ENCODE peak calls at places on chromosomes 13 and 19, in nine cellular contexts. One of them, this sample, is unnamed.

GRCh38 chr13:30681489-30682242 is 53.7 kb upstream of the ALOX5AP start:
- DNase-seq in A549: no peak
- DNase-seq in stimulated activated CD8-positive, alpha-beta memory T cell treated with anti-CD3 and anti-CD28 coated beads, Interleukin-4, amount 100 ng/mL, for 24 hours: no peak
- DNase-seq in cardiac fibroblast: peak; percentile 59
- DNase-seq in left ventricle myocardium inferior: no peak
- DNase-seq in sciatic nerve: no peak
- DNase-seq in AG09319: peak; percentile 23
- DNase-seq in central memory CD8-positive, alpha-beta T cell: no peak
- DNase-seq in memory B cell: no peak
- DNase-seq in this sample: no peak

GRCh38 chr13:29758591-29759114 is 91.8 kb downstream of the UBL3 start:
- DNase-seq in A549: no peak
- DNase-seq in stimulated activated CD8-positive, alpha-beta memory T cell treated with anti-CD3 and anti-CD28 coated beads, Interleukin-4, amount 100 ng/mL, for 24 hours: peak; percentile 49
- DNase-seq in cardiac fibroblast: peak; percentile 44
- DNase-seq in left ventricle myocardium inferior: no peak
- DNase-seq in sciatic nerve: no peak
- DNase-seq in AG09319: no peak
- DNase-seq in central memory CD8-positive, alpha-beta T cell: peak; percentile 30
- DNase-seq in memory B cell: peak; percentile 46
- DNase-seq in this sample: no peak

GRCh38 chr13:33262554-33262953 is 23.0 kb downstream of the STARD13 start:
- DNase-seq in A549: no peak
- DNase-seq in stimulated activated CD8-positive, alpha-beta memory T cell treated with anti-CD3 and anti-CD28 coated beads, Interleukin-4, amount 100 ng/mL, for 24 hours: no peak
- DNase-seq in cardiac fibroblast: no peak
- DNase-seq in left ventricle myocardium inferior: no peak
- DNase-seq in sciatic nerve: no peak
- DNase-seq in AG09319: no peak
- DNase-seq in central memory CD8-positive, alpha-beta T cell: no peak
- DNase-seq in memory B cell: no peak
- DNase-seq in this sample: no peak

GRCh38 chr13:45432737-45433380 is 14.7 kb upstream of the SLC25A30 start:
- DNase-seq in A549: no peak
- DNase-seq in stimulated activated CD8-positive, alpha-beta memory T cell treated with anti-CD3 and anti-CD28 coated beads, Interleukin-4, amount 100 ng/mL, for 24 hours: no peak
- DNase-seq in cardiac fibroblast: no peak
- DNase-seq in left ventricle myocardium inferior: no peak
- DNase-seq in sciatic nerve: no peak
- DNase-seq in AG09319: no peak
- DNase-seq in central memory CD8-positive, alpha-beta T cell: no peak
- DNase-seq in memory B cell: no peak
- DNase-seq in this sample: no peak

GRCh38 chr13:97211357-97211756 is 10.8 kb upstream of the MBNL2 start:
- DNase-seq in A549: no peak
- DNase-seq in stimulated activated CD8-positive, alpha-beta memory T cell treated with anti-CD3 and anti-CD28 coated beads, Interleukin-4, amount 100 ng/mL, for 24 hours: no peak
- DNase-seq in cardiac fibroblast: no peak
- DNase-seq in left ventricle myocardium inferior: no peak
- DNase-seq in sciatic nerve: no peak
- DNase-seq in AG09319: no peak
- DNase-seq in central memory CD8-positive, alpha-beta T cell: no peak
- DNase-seq in memory B cell: no peak
- DNase-seq in this sample: no peak

GRCh38 chr13:73816702-73817101 is 317.5 kb downstream of the KLF12 start:
- DNase-seq in A549: no peak
- DNase-seq in stimulated activated CD8-positive, alpha-beta memory T cell treated with anti-CD3 and anti-CD28 coated beads, Interleukin-4, amount 100 ng/mL, for 24 hours: no peak
- DNase-seq in cardiac fibroblast: no peak
- DNase-seq in left ventricle myocardium inferior: no peak
- DNase-seq in sciatic nerve: no peak
- DNase-seq in AG09319: no peak
- DNase-seq in central memory CD8-positive, alpha-beta T cell: no peak
- DNase-seq in memory B cell: no peak
- DNase-seq in this sample: no peak

GRCh38 chr13:49635599-49636433 is 7.5 kb downstream of the ARL11 start:
- DNase-seq in A549: no peak
- DNase-seq in stimulated activated CD8-positive, alpha-beta memory T cell treated with anti-CD3 and anti-CD28 coated beads, Interleukin-4, amount 100 ng/mL, for 24 hours: no peak
- DNase-seq in cardiac fibroblast: peak; percentile 78
- DNase-seq in left ventricle myocardium inferior: no peak
- DNase-seq in sciatic nerve: no peak
- DNase-seq in AG09319: no peak
- DNase-seq in central memory CD8-positive, alpha-beta T cell: peak; percentile 34
- DNase-seq in memory B cell: no peak
- DNase-seq in this sample: peak; percentile 19

GRCh38 chr19:13428352-13428751 is 77.9 kb downstream of the CACNA1A start:
- DNase-seq in A549: no peak
- DNase-seq in stimulated activated CD8-positive, alpha-beta memory T cell treated with anti-CD3 and anti-CD28 coated beads, Interleukin-4, amount 100 ng/mL, for 24 hours: no peak
- DNase-seq in cardiac fibroblast: peak; percentile 49
- DNase-seq in left ventricle myocardium inferior: no peak
- DNase-seq in sciatic nerve: no peak
- DNase-seq in AG09319: no peak
- DNase-seq in central memory CD8-positive, alpha-beta T cell: no peak
- DNase-seq in memory B cell: peak; percentile 14
- DNase-seq in this sample: no peak

GRCh38 chr13:93857126-93857525 is 622.4 kb downstream of the DCT start:
- DNase-seq in A549: no peak
- DNase-seq in stimulated activated CD8-positive, alpha-beta memory T cell treated with anti-CD3 and anti-CD28 coated beads, Interleukin-4, amount 100 ng/mL, for 24 hours: no peak
- DNase-seq in cardiac fibroblast: peak; percentile 45
- DNase-seq in left ventricle myocardium inferior: no peak
- DNase-seq in sciatic nerve: no peak
- DNase-seq in AG09319: no peak
- DNase-seq in central memory CD8-positive, alpha-beta T cell: no peak
- DNase-seq in memory B cell: no peak
- DNase-seq in this sample: no peak

GRCh38 chr19:42089772-42090171 is 13.8 kb downstream of the ZNF574 start:
- DNase-seq in A549: no peak
- DNase-seq in stimulated activated CD8-positive, alpha-beta memory T cell treated with anti-CD3 and anti-CD28 coated beads, Interleukin-4, amount 100 ng/mL, for 24 hours: no peak
- DNase-seq in cardiac fibroblast: no peak
- DNase-seq in left ventricle myocardium inferior: no peak
- DNase-seq in sciatic nerve: no peak
- DNase-seq in AG09319: no peak
- DNase-seq in central memory CD8-positive, alpha-beta T cell: no peak
- DNase-seq in memory B cell: no peak
- DNase-seq in this sample: no peak

GRCh38 chr19:21022996-21023395 is 2.5 kb downstream of the ZNF430 start:
- DNase-seq in A549: no peak
- DNase-seq in stimulated activated CD8-positive, alpha-beta memory T cell treated with anti-CD3 and anti-CD28 coated beads, Interleukin-4, amount 100 ng/mL, for 24 hours: no peak
- DNase-seq in cardiac fibroblast: peak; percentile 80
- DNase-seq in left ventricle myocardium inferior: no peak
- DNase-seq in sciatic nerve: no peak
- DNase-seq in AG09319: no peak
- DNase-seq in central memory CD8-positive, alpha-beta T cell: no peak
- DNase-seq in memory B cell: no peak
- DNase-seq in this sample: no peak

GRCh38 chr13:29954082-29955043 is 103.9 kb upstream of the UBL3 start:
- DNase-seq in A549: no peak
- DNase-seq in stimulated activated CD8-positive, alpha-beta memory T cell treated with anti-CD3 and anti-CD28 coated beads, Interleukin-4, amount 100 ng/mL, for 24 hours: peak; percentile 19
- DNase-seq in cardiac fibroblast: no peak
- DNase-seq in left ventricle myocardium inferior: no peak
- DNase-seq in sciatic nerve: no peak
- DNase-seq in AG09319: no peak
- DNase-seq in central memory CD8-positive, alpha-beta T cell: peak; percentile 32
- DNase-seq in memory B cell: no peak
- DNase-seq in this sample: no peak

GRCh38 chr19:53365899-53366493 is 491 bp downstream of the ZNF525 start:
- DNase-seq in A549: no peak
- DNase-seq in stimulated activated CD8-positive, alpha-beta memory T cell treated with anti-CD3 and anti-CD28 coated beads, Interleukin-4, amount 100 ng/mL, for 24 hours: peak; percentile 19
- DNase-seq in cardiac fibroblast: no peak
- DNase-seq in left ventricle myocardium inferior: peak; percentile 15
- DNase-seq in sciatic nerve: peak; percentile 60
- DNase-seq in AG09319: no peak
- DNase-seq in central memory CD8-positive, alpha-beta T cell: no peak
- DNase-seq in memory B cell: no peak
- DNase-seq in this sample: peak; percentile 23

GRCh38 chr13:29750178-29750530 is 100.3 kb downstream of the UBL3 start:
- DNase-seq in A549: no peak
- DNase-seq in stimulated activated CD8-positive, alpha-beta memory T cell treated with anti-CD3 and anti-CD28 coated beads, Interleukin-4, amount 100 ng/mL, for 24 hours: no peak
- DNase-seq in cardiac fibroblast: no peak
- DNase-seq in left ventricle myocardium inferior: no peak
- DNase-seq in sciatic nerve: no peak
- DNase-seq in AG09319: no peak
- DNase-seq in central memory CD8-positive, alpha-beta T cell: no peak
- DNase-seq in memory B cell: no peak
- DNase-seq in this sample: no peak

GRCh38 chr13:41488124-41488523 is 30.8 kb downstream of the RGCC start:
- DNase-seq in A549: no peak
- DNase-seq in stimulated activated CD8-positive, alpha-beta memory T cell treated with anti-CD3 and anti-CD28 coated beads, Interleukin-4, amount 100 ng/mL, for 24 hours: no peak
- DNase-seq in cardiac fibroblast: no peak
- DNase-seq in left ventricle myocardium inferior: no peak
- DNase-seq in sciatic nerve: no peak
- DNase-seq in AG09319: no peak
- DNase-seq in central memory CD8-positive, alpha-beta T cell: no peak
- DNase-seq in memory B cell: no peak
- DNase-seq in this sample: no peak

GRCh38 chr19:33514885-33515485 is 6.6 kb downstream of the PEPD start:
- DNase-seq in A549: no peak
- DNase-seq in stimulated activated CD8-positive, alpha-beta memory T cell treated with anti-CD3 and anti-CD28 coated beads, Interleukin-4, amount 100 ng/mL, for 24 hours: no peak
- DNase-seq in cardiac fibroblast: peak; percentile 28
- DNase-seq in left ventricle myocardium inferior: peak; percentile 39
- DNase-seq in sciatic nerve: no peak
- DNase-seq in AG09319: no peak
- DNase-seq in central memory CD8-positive, alpha-beta T cell: no peak
- DNase-seq in memory B cell: no peak
- DNase-seq in this sample: peak; percentile 54